ENCODE peak calls at places on chromosomes 6 and 20, in nine cellular contexts. L is dorsolateral prefrontal cortex; V is CD8-positive, alpha-beta T cell; U is bronchial epithelial cell; T is upper lobe of right lung; B is gastrocnemius medialis; W is AG04450; Z is GM06990; P is heart left ventricle. Q is an unnamed sample.

GRCh38 chr6:105814745-105815536 is 271.2 kb upstream of the PRDM1 start:
- DNase-seq in U (no peak), Z (no peak), B (no peak), T (no peak), P (no peak), V (no peak), W (no peak), L (no peak), Q (no peak)

GRCh38 chr6:56742122-56742791 is 99.6 kb upstream of the DST start:
- DNase-seq in W (no peak), L (no peak), U (peak), T (no peak), Z (no peak), B (no peak), P (no peak), V (no peak), Q (no peak)

GRCh38 chr6:18245642-18246041 is 18.7 kb downstream of the DEK start:
- DNase-seq in V (no peak), L (no peak), Z (peak), P (no peak), W (no peak), B (no peak), T (no peak), U (no peak), Q (no peak)

GRCh38 chr20:11716239-11716944 is 201.3 kb upstream of the BTBD3 start:
- DNase-seq in U (peak), L (no peak), T (no peak), Z (no peak), V (no peak), W (peak), B (no peak), P (no peak), Q (no peak)

GRCh38 chr6:41341580-41341979 is 6.2 kb downstream of the NCR2 start:
- DNase-seq in U (no peak), L (no peak), W (no peak), P (no peak), T (no peak), B (no peak), Z (no peak), V (no peak), Q (peak)

GRCh38 chr20:50251992-50252491 is 61.4 kb downstream of the CEBPB start:
- DNase-seq in B (no peak), L (no peak), W (peak), T (no peak), U (peak), V (no peak), Z (no peak), P (peak), Q (no peak)

GRCh38 chr6:160417135-160417534 is 69.0 kb downstream of the SLC22A3 start:
- DNase-seq in V (no peak), W (no peak), T (no peak), U (no peak), Z (no peak), L (no peak), B (no peak), P (peak), Q (no peak)

GRCh38 chr6:69421986-69422385 is 374.8 kb downstream of the LMBRD1 start:
- DNase-seq in W (no peak), T (no peak), V (no peak), Z (no peak), P (no peak), U (no peak), B (no peak), L (no peak), Q (no peak)

GRCh38 chr20:3472105-3472504 is 1.3 kb downstream of the ATRN start:
- DNase-seq in Z (no peak), U (no peak), W (no peak), B (no peak), P (no peak), T (no peak), V (no peak), L (no peak), Q (no peak)

DNA sequence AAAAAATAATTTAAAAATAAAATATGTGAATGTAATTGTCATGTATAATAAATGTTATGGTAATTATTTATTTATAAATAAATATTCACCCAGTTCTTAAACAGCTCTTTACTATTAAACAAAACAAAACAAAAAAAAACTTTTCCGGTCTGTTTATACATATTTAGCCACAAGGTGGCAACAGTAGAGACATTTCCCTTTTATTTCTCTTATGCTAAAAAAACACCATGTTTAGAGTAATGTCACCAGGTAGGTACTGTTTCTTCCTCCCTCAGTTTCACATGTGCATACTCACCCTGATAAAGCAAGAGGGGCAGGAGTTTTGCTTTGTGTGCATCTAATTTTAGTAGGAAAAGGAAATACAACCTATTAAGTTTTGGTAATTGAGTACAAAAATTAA is 610.4 kb upstream of the IMPG1 start:
- DNase-seq in P (no peak), L (no peak), V (no peak), T (no peak), B (no peak), W (no peak), U (peak), Z (no peak), Q (no peak)
- TF ChIP-seq CTCF in P (no peak), L (peak), V (no peak), T (peak), B (peak), W (peak), U (peak), Z (peak), Q (peak)

DNA sequence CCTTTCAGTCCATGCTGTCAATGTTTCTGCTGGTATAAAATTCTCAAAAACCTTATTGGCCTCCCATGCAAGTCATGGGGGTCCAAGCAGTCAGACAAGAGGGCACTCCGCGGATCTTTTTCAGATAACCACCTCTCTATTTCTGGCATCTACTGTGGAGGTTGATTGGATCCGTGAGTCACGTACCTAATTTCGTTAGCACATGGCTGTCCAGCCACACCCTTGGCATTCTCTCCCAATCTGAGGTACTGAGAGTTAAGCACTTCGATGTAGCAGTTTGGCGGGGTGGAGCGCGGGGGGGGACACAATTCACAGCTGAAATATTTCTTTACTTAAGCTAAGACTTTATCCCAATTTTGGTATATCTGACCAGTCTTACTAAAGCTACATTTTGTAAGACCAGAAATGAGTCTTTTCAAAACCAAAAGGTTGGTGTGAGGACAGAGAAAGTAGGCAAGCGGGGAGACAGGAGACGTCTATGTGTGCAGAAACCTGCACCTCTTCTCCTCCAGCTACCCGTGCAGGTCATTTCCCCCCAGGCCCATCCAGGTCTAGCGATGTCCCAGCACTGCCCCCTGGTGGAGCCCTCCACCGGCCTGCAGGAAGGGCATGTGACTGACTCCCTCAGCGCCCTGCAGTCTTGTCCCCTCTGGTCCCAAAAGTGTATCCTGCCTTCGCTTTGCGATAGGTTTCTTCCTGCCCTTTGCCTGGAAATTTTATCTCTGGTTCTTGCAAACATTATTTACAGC is 113.1 kb downstream of the ADAT2 start:
- DNase-seq in Z (peak), W (no peak), L (no peak), T (no peak), P (peak), B (no peak), U (peak), V (peak), Q (no peak)
- TF ChIP-seq CTCF in Z (peak), W (peak), L (peak), T (peak), P (peak), B (peak), U (peak), V (peak), Q (peak)

GRCh38 chr6:38493929-38494547 is 145.7 kb downstream of the BTBD9 start:
- DNase-seq in T (no peak), U (peak), B (peak), L (peak), W (peak), Z (peak), P (peak), V (peak), Q (no peak)

GRCh38 chr6:38489951-38490350 is 149.8 kb downstream of the BTBD9 start:
- DNase-seq in V (no peak), Z (no peak), U (no peak), L (peak), W (peak), T (no peak), B (no peak), P (no peak), Q (no peak)

GRCh38 chr6:38495511-38495910 is 144.2 kb downstream of the BTBD9 start:
- DNase-seq in Z (peak), W (no peak), U (no peak), L (no peak), B (no peak), T (no peak), P (no peak), V (no peak), Q (no peak)

GRCh38 chr6:38488876-38489275 is 150.9 kb downstream of the BTBD9 start:
- DNase-seq in L (no peak), Z (no peak), U (no peak), P (no peak), W (no peak), V (no peak), B (no peak), T (no peak), Q (no peak)

GRCh38 chr6:38492031-38492430 is 147.7 kb downstream of the BTBD9 start:
- DNase-seq in L (no peak), B (no peak), V (no peak), U (no peak), Z (no peak), P (no peak), T (no peak), W (no peak), Q (no peak)
- TF ChIP-seq CTCF in L (no peak), B (no peak), V (no peak), U (no peak), Z (no peak), P (no peak), T (no peak), W (no peak), Q (no peak)

GRCh38 chr6:165047952-165048351 is 261.5 kb downstream of the C6orf118 start:
- DNase-seq in W (no peak), Z (no peak), U (no peak), B (no peak), L (no peak), V (no peak), P (no peak), T (no peak), Q (no peak)

GRCh38 chr6:165055231-165055630 is 254.2 kb downstream of the C6orf118 start:
- DNase-seq in V (no peak), P (no peak), L (no peak), W (no peak), B (no peak), Z (no peak), U (peak), T (no peak), Q (no peak)

GRCh38 chr6:165045631-165046030 is 263.8 kb downstream of the C6orf118 start:
- DNase-seq in W (no peak), B (no peak), T (no peak), L (no peak), Z (no peak), V (no peak), U (no peak), P (no peak), Q (no peak)

GRCh38 chr6:165052561-165053500 is 256.6 kb downstream of the C6orf118 start:
- DNase-seq in W (no peak), V (no peak), P (no peak), T (no peak), B (no peak), L (peak), U (no peak), Z (no peak), Q (no peak)

GRCh38 chr6:165049362-165049761 is 260.0 kb downstream of the C6orf118 start:
- DNase-seq in B (no peak), P (peak), Z (no peak), W (no peak), L (no peak), V (no peak), U (peak), T (no peak), Q (no peak)
- TF ChIP-seq CTCF in B (peak), P (peak), Z (peak), W (peak), L (no peak), V (no peak), U (peak), T (peak), Q (no peak)

DNA sequence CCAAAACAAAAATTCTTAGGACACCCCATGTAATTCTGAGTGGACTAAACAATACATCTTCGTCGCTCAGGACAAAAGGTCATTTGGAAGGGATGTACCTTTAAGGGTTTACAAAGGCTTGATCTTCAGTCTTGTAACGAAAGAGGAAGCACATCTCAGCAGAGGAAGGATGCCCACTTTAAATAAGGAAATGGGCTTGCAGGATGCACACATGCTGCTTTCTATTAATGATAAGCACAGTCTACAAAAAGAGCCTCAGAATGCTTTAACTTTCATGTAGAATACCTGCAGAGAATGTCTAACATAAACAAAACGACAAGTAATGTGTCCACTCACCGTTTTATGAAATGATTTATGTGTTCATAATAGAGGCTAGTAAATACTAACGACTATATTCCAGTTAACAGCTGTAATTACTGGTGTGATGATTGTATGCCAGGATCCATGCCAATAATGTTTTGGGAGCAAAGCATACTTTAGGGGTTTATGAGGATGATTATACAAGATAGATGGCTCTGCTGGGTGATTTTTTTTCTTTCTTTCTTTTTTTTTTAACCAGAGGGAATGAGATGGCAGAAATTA is 216.9 kb downstream of the GMDS start:
- DNase-seq in Z (peak), B (no peak), P (no peak), W (no peak), T (no peak), L (no peak), V (no peak), U (no peak), Q (no peak)
- TF ChIP-seq CTCF in Z (no peak), B (no peak), P (no peak), W (no peak), T (no peak), L (no peak), V (no peak), U (no peak), Q (no peak)

GRCh38 chr6:156662025-156662445 is 115.1 kb upstream of the ARID1B start:
- DNase-seq in L (no peak), W (no peak), Z (no peak), T (peak), P (no peak), V (peak), U (no peak), B (no peak), Q (no peak)
- TF ChIP-seq CTCF in L (no peak), W (no peak), Z (no peak), T (peak), P (peak), V (peak), U (peak), B (peak), Q (no peak)

DNA sequence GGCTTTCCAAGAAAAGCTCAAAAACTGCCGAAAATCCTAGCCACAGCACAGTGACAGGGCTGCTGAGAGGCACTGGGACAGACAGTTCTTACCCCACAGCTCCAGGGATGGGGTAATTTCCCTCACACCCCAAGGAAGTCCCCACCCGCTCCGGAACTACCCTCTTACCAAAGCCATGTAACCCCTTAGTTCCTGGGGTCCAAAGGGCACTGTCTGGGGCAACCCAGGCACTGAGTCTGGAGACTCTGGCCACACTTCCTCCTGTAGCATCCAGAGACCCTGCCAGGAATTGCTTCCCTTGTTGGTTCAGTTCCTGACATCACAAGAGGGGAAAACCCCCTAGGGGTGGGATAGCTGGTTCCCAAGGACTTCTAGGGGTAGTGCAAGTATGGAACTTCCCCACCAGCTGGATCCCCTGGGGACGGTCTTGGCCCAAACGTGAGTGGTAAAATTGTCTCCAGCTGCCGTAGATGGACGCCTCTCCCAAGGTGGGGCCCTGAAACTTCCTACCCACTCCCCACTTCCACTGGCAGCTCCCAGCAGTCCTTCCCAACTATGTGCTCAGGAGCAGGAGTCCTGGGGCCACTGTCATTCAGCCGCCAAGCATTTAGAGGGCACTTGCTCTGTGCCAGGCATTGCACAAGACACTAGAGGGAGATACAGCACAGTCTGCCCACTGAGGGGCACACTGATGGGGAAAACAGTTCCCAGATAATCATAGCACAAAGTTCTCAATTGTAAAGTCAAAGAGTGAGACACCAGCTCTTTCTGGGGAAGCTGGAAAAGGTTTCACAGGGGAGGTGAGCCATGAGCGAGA is 17.3 kb upstream of the HCK start:
- DNase-seq in P (no peak), U (no peak), T (no peak), L (no peak), B (no peak), V (no peak), W (no peak), Z (no peak), Q (no peak)
- TF ChIP-seq CTCF in P (no peak), U (peak), T (no peak), L (no peak), B (no peak), V (no peak), W (no peak), Z (peak), Q (no peak)